ENCODE peak calls at places on chromosome 21, in five cellular contexts. One of them, this sample, is unnamed.

GRCh38 chr21:32371913-32372314 is 20.9 kb downstream of the URB1 start:
- DNase-seq in activated naive CD4-positive, alpha-beta T cell: no peak
- DNase-seq in cardiac muscle cell: peak
- DNase-seq in left lung: no peak
- DNase-seq in type B pancreatic cell: no peak
- DNase-seq in this sample: no peak

GRCh38 chr21:27582246-27582945 is 615.5 kb upstream of the ADAMTS5 start:
- DNase-seq in activated naive CD4-positive, alpha-beta T cell: no peak
- DNase-seq in cardiac muscle cell: no peak
- DNase-seq in left lung: no peak
- DNase-seq in type B pancreatic cell: no peak
- DNase-seq in this sample: no peak

GRCh38 chr21:35342440-35342839 is 293.3 kb upstream of the RUNX1 start:
- DNase-seq in activated naive CD4-positive, alpha-beta T cell: no peak
- DNase-seq in cardiac muscle cell: no peak
- DNase-seq in left lung: no peak
- DNase-seq in type B pancreatic cell: no peak
- DNase-seq in this sample: no peak

GRCh38 chr21:37000381-37000780 is 6.1 kb upstream of the RIPPLY3 start:
- DNase-seq in activated naive CD4-positive, alpha-beta T cell: no peak
- DNase-seq in cardiac muscle cell: no peak
- DNase-seq in left lung: no peak
- DNase-seq in type B pancreatic cell: no peak
- DNase-seq in this sample: no peak

GRCh38 chr21:45877821-45878469 is 103.6 kb upstream of the COL6A1 start:
- DNase-seq in activated naive CD4-positive, alpha-beta T cell: no peak
- DNase-seq in cardiac muscle cell: peak
- DNase-seq in left lung: peak
- DNase-seq in type B pancreatic cell: no peak
- DNase-seq in this sample: no peak

GRCh38 chr21:37580690-37581089 is 214.1 kb downstream of the DYRK1A start:
- DNase-seq in activated naive CD4-positive, alpha-beta T cell: no peak
- DNase-seq in cardiac muscle cell: no peak
- DNase-seq in left lung: no peak
- DNase-seq in type B pancreatic cell: no peak
- DNase-seq in this sample: no peak

GRCh38 chr21:45547211-45547900 is 5.1 kb upstream of the SLC19A1 start:
- DNase-seq in activated naive CD4-positive, alpha-beta T cell: no peak
- DNase-seq in cardiac muscle cell: no peak
- DNase-seq in left lung: no peak
- DNase-seq in type B pancreatic cell: no peak
- DNase-seq in this sample: peak

GRCh38 chr21:35027558-35028450 is 21.3 kb downstream of the RUNX1 start:
- DNase-seq in activated naive CD4-positive, alpha-beta T cell: no peak
- DNase-seq in cardiac muscle cell: no peak
- DNase-seq in left lung: no peak
- DNase-seq in type B pancreatic cell: no peak
- DNase-seq in this sample: no peak

This sample was measured in mesenteric fat pad.